ENCODE peak calls at places on chromosomes 11 and 22, in eight cellular contexts. I is uterus, H is NT2/D1, S is fibroblast of pulmonary artery, W is tibial nerve, L is ovary, D is sigmoid colon, K is HFF-Myc. O is an unnamed sample.
A peak's percentile ranks its signal among the peaks of the same experiment; 100 is the strongest.

GRCh38 chr11:105193260-105193659 is 53.7 kb upstream of the CARD18 start:
- DNase-seq in I (no peak), H (no peak), S (no peak), W (no peak), L (no peak), D (no peak), K (no peak), O (no peak)

GRCh38 chr22:34800265-34800664 is 265.7 kb upstream of the ISX start:
- DNase-seq in I (no peak), H (no peak), S (no peak), W (no peak), L (no peak), D (no peak), K (no peak), O (no peak)

GRCh38 chr22:30444632-30445437 is 19.3 kb downstream of the MTFP1 start:
- DNase-seq in I (no peak), H (peak; percentile 60), S (peak; percentile 67), W (no peak), L (no peak), D (no peak), K (no peak), O (no peak)

GRCh38 chr11:19498986-19499669 is 213.5 kb upstream of the NAV2 start:
- DNase-seq in I (no peak), H (no peak), S (peak; percentile 38), W (no peak), L (no peak), D (no peak), K (no peak), O (no peak)

GRCh38 chr11:14055936-14056335 is 93.4 kb downstream of the SPON1 start:
- DNase-seq in I (no peak), H (no peak), S (no peak), W (no peak), L (no peak), D (no peak), K (no peak), O (no peak)

GRCh38 chr22:26656896-26657851 is at the start of gene MIAT:
- DNase-seq in I (no peak), H (no peak), S (no peak), W (no peak), L (no peak), D (no peak), K (no peak), O (no peak)

GRCh38 chr11:110065189-110065588 is 28.0 kb upstream of the ZC3H12C start:
- DNase-seq in I (no peak), H (no peak), S (no peak), W (no peak), L (no peak), D (no peak), K (no peak), O (no peak)

GRCh38 chr11:120746395-120746794 is 234.8 kb downstream of the GRIK4 start:
- DNase-seq in I (no peak), H (no peak), S (no peak), W (no peak), L (no peak), D (no peak), K (no peak), O (no peak)

GRCh38 chr11:46618789-46619188 is 1.4 kb downstream of the ATG13 start:
- DNase-seq in I (no peak), H (no peak), S (no peak), W (no peak), L (no peak), D (no peak), K (no peak), O (no peak)
- H3K4me3 ChIP-seq in I (no peak overlapping the region), H (no peak overlapping the region), S (peak overlapping the region; percentile 100), W (peak overlapping the region; percentile 97), L (peak overlapping the region; percentile 99), D (no peak overlapping the region), K (peak overlapping the region; percentile 77), O (peak overlapping the region; percentile 99)

DNA sequence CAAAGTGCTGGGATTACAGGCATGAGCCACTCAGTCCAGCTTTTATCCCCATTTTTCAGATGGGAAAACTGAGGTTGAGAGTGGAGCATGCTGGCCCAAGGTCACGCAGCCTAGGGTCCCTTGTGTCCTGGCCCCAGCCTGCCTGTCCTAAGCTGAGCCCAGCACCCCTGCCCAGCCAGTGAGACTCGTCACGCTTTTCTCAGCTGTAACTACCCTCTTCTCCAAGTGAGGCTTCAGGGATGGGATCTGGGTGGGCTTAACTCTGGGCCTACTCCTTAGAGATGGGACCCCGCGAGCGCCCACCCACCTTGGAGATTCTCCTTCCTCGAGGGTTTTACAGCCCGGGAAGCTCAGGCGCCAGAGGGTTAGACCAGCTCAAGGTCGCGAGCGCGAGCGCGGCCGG is 390 bp upstream of the TMEM151A start:
- DNase-seq in I (no peak), H (no peak), S (no peak), W (no peak), L (no peak), D (no peak), K (no peak), O (no peak)
- H3K4me3 ChIP-seq in I (no peak overlapping the region), H (peak overlapping the region; percentile 41), S (no peak overlapping the region), W (no peak overlapping the region), L (no peak overlapping the region), D (peak overlapping the region; percentile 49), K (no peak overlapping the region), O (no peak overlapping the region)

DNA sequence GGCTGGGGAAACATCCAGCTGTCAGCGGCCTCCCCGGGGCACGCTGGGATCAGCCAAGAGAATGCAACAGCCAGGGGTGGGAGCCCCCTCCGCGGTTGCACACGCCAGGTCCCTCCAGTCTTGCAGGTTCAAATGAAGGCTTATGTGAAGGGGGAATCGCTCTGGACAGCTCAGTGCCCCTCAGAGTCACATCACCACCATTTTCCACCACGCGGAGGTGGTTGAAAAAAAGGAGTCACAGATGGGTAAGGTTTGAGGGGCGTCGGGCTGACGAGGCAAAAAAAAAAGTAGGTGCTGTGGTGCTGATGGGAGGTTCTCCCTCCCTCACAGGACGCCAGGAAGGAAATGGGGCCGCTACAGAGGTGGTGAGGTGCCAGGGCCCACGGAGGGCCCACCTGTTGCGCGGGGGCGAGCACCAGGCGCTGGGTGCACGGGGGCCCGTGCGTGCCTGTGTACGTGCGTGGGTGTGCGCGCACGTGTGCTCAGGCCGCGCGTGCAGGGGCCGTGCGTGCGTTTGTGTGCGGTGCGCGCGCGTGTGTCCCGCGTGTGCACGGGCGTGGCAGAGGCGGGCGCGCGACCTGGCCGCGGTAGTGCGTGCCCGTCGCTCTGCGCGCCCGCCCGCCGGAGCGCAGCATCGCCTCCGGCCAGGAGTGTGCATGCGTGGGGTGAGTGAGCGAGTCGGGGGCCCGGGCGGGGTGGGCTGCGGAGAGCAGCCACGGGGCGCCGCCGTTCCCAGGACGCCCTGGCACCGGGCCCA is 3.0 kb downstream of the PDGFB start:
- DNase-seq in I (no peak), H (no peak), S (no peak), W (no peak), L (no peak), D (no peak), K (no peak), O (no peak)
- H3K4me3 ChIP-seq in I (peak overlapping the region; percentile 43), H (no peak overlapping the region), S (peak overlapping the region; percentile 22), W (peak overlapping the region; percentile 52), L (peak overlapping the region; percentile 45), D (peak overlapping the region; percentile 57), K (no peak overlapping the region), O (no peak overlapping the region)

DNA sequence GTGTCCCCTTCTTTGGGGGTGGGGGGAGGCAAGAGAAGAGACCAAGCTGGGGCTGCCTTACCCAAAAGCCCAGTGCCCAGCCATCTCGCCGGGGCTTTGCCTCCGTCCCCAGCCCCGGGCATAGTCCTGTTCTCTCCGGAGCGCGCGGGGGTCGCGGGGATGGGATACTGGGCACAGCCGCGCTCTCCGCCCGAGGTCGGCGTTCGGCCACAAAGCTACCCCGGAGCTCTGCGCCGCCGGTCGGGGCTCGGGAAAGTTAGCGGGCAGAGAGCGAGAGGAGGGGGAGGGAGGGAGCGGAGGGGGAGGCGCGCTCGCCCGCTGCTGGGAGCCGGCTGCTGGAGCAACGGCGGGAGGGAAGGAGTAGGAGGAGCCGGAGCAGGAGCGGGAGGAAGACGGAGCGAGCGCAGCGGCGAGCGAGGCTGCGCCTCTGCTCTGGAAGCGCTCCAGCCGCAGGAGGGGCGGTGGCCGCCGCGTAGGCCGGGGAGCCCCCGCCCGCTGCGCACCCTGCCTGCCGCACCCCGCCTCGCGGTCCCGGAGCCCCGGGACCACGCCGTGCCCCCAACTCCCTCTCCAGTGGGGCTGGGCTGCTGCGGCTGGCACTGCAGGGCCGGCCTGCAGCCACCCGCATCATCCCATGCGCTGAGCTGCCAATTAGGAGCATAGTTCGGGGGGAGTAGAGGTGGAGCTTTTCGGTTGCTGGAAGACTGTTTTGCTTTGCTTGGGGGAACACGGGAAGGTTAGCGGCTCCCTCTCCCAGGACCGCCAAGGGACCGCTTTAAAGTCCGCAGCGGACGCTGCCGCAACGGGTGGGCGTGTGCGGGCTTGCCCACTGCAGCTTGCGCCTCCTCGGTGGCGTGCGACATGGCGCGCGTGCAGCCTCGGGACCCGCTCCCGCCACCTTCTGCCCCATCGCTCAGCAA is at the start of gene SCN4B:
- DNase-seq in I (peak; percentile 49), H (peak; percentile 68), S (peak; percentile 48), W (no peak), L (peak; percentile 50), D (peak; percentile 87), K (no peak), O (no peak)
- H3K4me3 ChIP-seq in I (peak within 1 kb of the TSS; percentile 40), H (peak within 1 kb of the TSS; percentile 69), S (peak within 1 kb of the TSS; percentile 44), W (peak within 1 kb of the TSS; percentile 35), L (peak within 1 kb of the TSS; percentile 45), D (peak within 1 kb of the TSS; percentile 58), K (peak within 1 kb of the TSS; percentile 53), O (peak within 1 kb of the TSS; percentile 81)

GRCh38 chr11:128482512-128483191 is 104.7 kb downstream of the ETS1 start:
- DNase-seq in I (no peak), H (no peak), S (no peak), W (no peak), L (no peak), D (peak; percentile 77), K (no peak), O (no peak)
- H3K4me3 ChIP-seq in I (no peak overlapping the region), H (no peak overlapping the region), S (no peak overlapping the region), W (no peak overlapping the region), L (no peak overlapping the region), D (no peak overlapping the region), K (no peak overlapping the region), O (no peak overlapping the region)

GRCh38 chr22:42841444-42841843 is 15.6 kb downstream of the ARFGAP3 start:
- DNase-seq in I (no peak), H (no peak), S (no peak), W (no peak), L (no peak), D (no peak), K (no peak), O (no peak)
- H3K4me3 ChIP-seq in I (no peak overlapping the region), H (no peak overlapping the region), S (no peak overlapping the region), W (no peak overlapping the region), L (no peak overlapping the region), D (no peak overlapping the region), K (no peak overlapping the region), O (no peak overlapping the region)

O was measured in SK-N-MC.